ENCODE peak calls at places on chromosomes 11 and 22, in five cellular contexts. One of them, this sample, is unnamed.

GRCh38 chr22:38082986-38083710 is 836 bp downstream of the SLC16A8 start:
- DNase-seq in dorsolateral prefrontal cortex: peak; percentile 27
- DNase-seq in AG09319: no peak
- DNase-seq in aorta: peak; percentile 61
- DNase-seq in ureter: no peak
- DNase-seq in this sample: no peak

GRCh38 chr22:41818596-41818995 is 14.3 kb upstream of the SREBF2 start:
- DNase-seq in aorta: no peak
- DNase-seq in dorsolateral prefrontal cortex: no peak
- DNase-seq in ureter: no peak
- DNase-seq in AG09319: no peak
- DNase-seq in this sample: no peak

GRCh38 chr11:109511598-109511997 is 89.6 kb downstream of the C11orf87 start:
- DNase-seq in AG09319: no peak
- DNase-seq in dorsolateral prefrontal cortex: no peak
- DNase-seq in ureter: no peak
- DNase-seq in aorta: no peak
- DNase-seq in this sample: no peak

GRCh38 chr11:103608566-103608965 is 427.9 kb upstream of the DDI1 start:
- DNase-seq in ureter: no peak
- DNase-seq in AG09319: no peak
- DNase-seq in dorsolateral prefrontal cortex: no peak
- DNase-seq in aorta: no peak
- DNase-seq in this sample: no peak

GRCh38 chr11:82315093-82315492 is 418.6 kb downstream of the FAM181B start:
- DNase-seq in aorta: no peak
- DNase-seq in ureter: no peak
- DNase-seq in dorsolateral prefrontal cortex: no peak
- DNase-seq in AG09319: no peak
- DNase-seq in this sample: no peak

GRCh38 chr22:38924197-38924952 is 33.0 kb upstream of the APOBEC3A start:
- DNase-seq in AG09319: peak; percentile 88
- DNase-seq in ureter: peak; percentile 90
- DNase-seq in dorsolateral prefrontal cortex: no peak
- DNase-seq in aorta: peak; percentile 90
- DNase-seq in this sample: peak; percentile 91

GRCh38 chr22:44102856-44103255 is 77.9 kb upstream of the PARVG start:
- DNase-seq in dorsolateral prefrontal cortex: peak; percentile 10
- DNase-seq in aorta: peak; percentile 44
- DNase-seq in AG09319: no peak
- DNase-seq in ureter: no peak
- DNase-seq in this sample: no peak

GRCh38 chr11:59615132-59615636 is 390 bp downstream of the OSBP start:
- DNase-seq in aorta: peak; percentile 76
- DNase-seq in dorsolateral prefrontal cortex: peak; percentile 59
- DNase-seq in ureter: peak; percentile 73
- DNase-seq in AG09319: no peak
- DNase-seq in this sample: no peak

GRCh38 chr11:125954945-125955640 is 9.2 kb downstream of the VSIG10L2 start:
- DNase-seq in aorta: no peak
- DNase-seq in AG09319: no peak
- DNase-seq in dorsolateral prefrontal cortex: no peak
- DNase-seq in ureter: no peak
- DNase-seq in this sample: no peak

GRCh38 chr11:11189501-11189900 is 163.5 kb downstream of the CSNK2A3 start:
- DNase-seq in AG09319: no peak
- DNase-seq in aorta: no peak
- DNase-seq in dorsolateral prefrontal cortex: no peak
- DNase-seq in ureter: no peak
- DNase-seq in this sample: no peak

GRCh38 chr11:67302571-67303131 is 679 bp upstream of the SSH3 start:
- DNase-seq in aorta: peak; percentile 81
- DNase-seq in AG09319: no peak
- DNase-seq in dorsolateral prefrontal cortex: peak; percentile 43
- DNase-seq in ureter: peak; percentile 59
- DNase-seq in this sample: no peak

GRCh38 chr11:46302866-46303265 is 25.4 kb downstream of the CREB3L1 start:
- DNase-seq in AG09319: no peak
- DNase-seq in dorsolateral prefrontal cortex: no peak
- DNase-seq in aorta: no peak
- DNase-seq in ureter: no peak
- DNase-seq in this sample: no peak

GRCh38 chr11:117910941-117911630 is 18.1 kb downstream of the TMPRSS13 start:
- DNase-seq in dorsolateral prefrontal cortex: no peak
- DNase-seq in AG09319: no peak
- DNase-seq in ureter: no peak
- DNase-seq in aorta: no peak
- DNase-seq in this sample: no peak

GRCh38 chr22:32823024-32823730 is 21.7 kb downstream of the TIMP3 start:
- DNase-seq in aorta: no peak
- DNase-seq in ureter: no peak
- DNase-seq in dorsolateral prefrontal cortex: no peak
- DNase-seq in AG09319: no peak
- DNase-seq in this sample: no peak

GRCh38 chr11:23973244-23973643 is 523.6 kb upstream of the LUZP2 start:
- DNase-seq in dorsolateral prefrontal cortex: no peak
- DNase-seq in aorta: no peak
- DNase-seq in AG09319: no peak
- DNase-seq in ureter: no peak
- DNase-seq in this sample: no peak

GRCh38 chr11:99244613-99245012 is 223.9 kb downstream of the CNTN5 start:
- DNase-seq in dorsolateral prefrontal cortex: no peak
- DNase-seq in ureter: no peak
- DNase-seq in aorta: no peak
- DNase-seq in AG09319: no peak
- DNase-seq in this sample: no peak

GRCh38 chr11:59186130-59186594 is 14.2 kb downstream of the DTX4 start:
- DNase-seq in aorta: no peak
- DNase-seq in AG09319: no peak
- DNase-seq in dorsolateral prefrontal cortex: no peak
- DNase-seq in ureter: peak; percentile 86
- DNase-seq in this sample: no peak

GRCh38 chr22:39674536-39674935 is 104.0 kb downstream of the CACNA1I start:
- DNase-seq in ureter: no peak
- DNase-seq in AG09319: no peak
- DNase-seq in dorsolateral prefrontal cortex: no peak
- DNase-seq in aorta: no peak
- DNase-seq in this sample: no peak

This sample was measured in retinal pigment epithelial cell.